ENCODE peak calls at places on chromosomes 11 and 22, in four cellular contexts. X, K, D and A are unnamed samples.

GRCh38 chr11:8714622-8715225 is 32.1 kb downstream of the RPL27A start:
- DNase-seq in X (no peak), D (no peak), K (no peak), A (no peak)

GRCh38 chr11:102111011-102111786 is 952 bp downstream of the YAP1 start:
- DNase-seq in X (peak; percentile 89), K (peak; percentile 48), D (peak; percentile 79), A (peak; percentile 10)

GRCh38 chr11:1178906-1179305 is 21.2 kb downstream of the MUC5AC start:
- DNase-seq in D (no peak), X (no peak), K (no peak), A (no peak)

GRCh38 chr22:43351966-43352345 is 8.8 kb upstream of the SCUBE1 start:
- DNase-seq in X (no peak), K (no peak), D (no peak), A (no peak)

GRCh38 chr11:36340909-36341308 is 44.8 kb downstream of the PRR5L start:
- DNase-seq in K (no peak), X (no peak), D (no peak), A (no peak)

GRCh38 chr11:64637346-64638016 is 46.5 kb downstream of the SLC22A12 start:
- DNase-seq in K (no peak), D (no peak), X (no peak), A (no peak)

GRCh38 chr11:8584511-8584910 is 9.5 kb downstream of the STK33 start:
- DNase-seq in X (no peak), K (no peak), D (no peak), A (no peak)

GRCh38 chr11:118148877-118149276 is 3.7 kb downstream of the SCN4B start:
- DNase-seq in X (no peak), K (no peak), D (no peak), A (no peak)

GRCh38 chr11:117097567-117098268 is 510 bp downstream of the SIK3 start:
- DNase-seq in K (no peak), X (peak; percentile 50), D (peak; percentile 35), A (no peak)

GRCh38 chr11:43830928-43831440 is 49.6 kb upstream of the ALKBH3 start:
- DNase-seq in D (peak; percentile 25), K (peak; percentile 97), X (no peak), A (no peak)

GRCh38 chr22:49934891-49935557 is 16.6 kb downstream of the CRELD2 start:
- DNase-seq in X (peak; percentile 63), K (no peak), D (peak; percentile 88), A (peak; percentile 77)

GRCh38 chr11:68411501-68411991 is 49.0 kb upstream of the PPP6R3 start:
- DNase-seq in D (peak; percentile 88), K (no peak), X (no peak), A (no peak)

GRCh38 chr11:111514216-111515031 is at the start of gene HOATZ:
- DNase-seq in K (peak; percentile 19), D (no peak), X (peak; percentile 36), A (peak; percentile 9)

GRCh38 chr11:67409781-67410368 is 5.6 kb upstream of the CARNS1 start:
- DNase-seq in K (no peak), X (no peak), D (peak; percentile 71), A (no peak)